ENCODE peak calls at places on chromosome 21, in seven cellular contexts. A is CD8-positive, alpha-beta memory T cell; R is GM23248; K is Peyer's patch; V is ascending aorta; W is CD8-positive, alpha-beta T cell; P is neural progenitor cell. E is an unnamed sample. For H3K9me3, the result is how much of the 10 kb centered on the place peaks cover.

GRCh38 chr21:35470522-35470921 is 421.4 kb upstream of the RUNX1 start:
- DNase-seq in A (no peak), R (no peak), K (no peak), V (no peak), W (no peak), P (no peak), E (no peak)

GRCh38 chr21:27564684-27565280 is 597.9 kb upstream of the ADAMTS5 start:
- DNase-seq in A (no peak), R (peak), K (peak), V (no peak), W (no peak), P (peak), E (peak)

GRCh38 chr21:35217504-35218060 is 168.5 kb upstream of the RUNX1 start:
- DNase-seq in A (no peak), R (peak), K (no peak), V (no peak), W (no peak), P (no peak), E (peak)

GRCh38 chr21:35145626-35146236 is 96.6 kb upstream of the RUNX1 start:
- DNase-seq in A (no peak), R (no peak), K (no peak), V (no peak), W (no peak), P (no peak), E (no peak)

GRCh38 chr21:32455548-32455947 is 43.0 kb downstream of the EVA1C start:
- DNase-seq in A (no peak), R (no peak), K (no peak), V (no peak), W (no peak), P (no peak), E (no peak)

GRCh38 chr21:26795866-26796329 is 49.3 kb downstream of the ADAMTS1 start:
- DNase-seq in A (no peak), R (peak), K (peak), V (no peak), W (no peak), P (peak), E (peak)

GRCh38 chr21:26659181-26659580 is 86.1 kb upstream of the CYYR1 start:
- DNase-seq in A (no peak), R (no peak), K (no peak), V (no peak), W (no peak), P (no peak), E (no peak)

GRCh38 chr21:34890724-34891609 is 158.1 kb downstream of the RUNX1 start:
- DNase-seq in A (peak), R (peak), K (peak), V (peak), W (no peak), P (peak), E (peak)

GRCh38 chr21:33115586-33116541 is 45.9 kb downstream of the OLIG1 start:
- DNase-seq in A (no peak), R (no peak), K (no peak), V (no peak), W (no peak), P (no peak), E (no peak)

GRCh38 chr21:27480841-27481261 is 514.0 kb upstream of the ADAMTS5 start:
- DNase-seq in A (no peak), R (peak), K (no peak), V (no peak), W (no peak), P (no peak), E (peak)

GRCh38 chr21:40620386-40621145 is 226.4 kb downstream of the DSCAM start:
- DNase-seq in A (no peak), R (no peak), K (no peak), V (no peak), W (no peak), P (no peak), E (no peak)

GRCh38 chr21:30336596-30336995 is 898 bp downstream of the KRTAP27-1 start:
- DNase-seq in A (no peak), R (peak), K (no peak), V (no peak), W (no peak), P (no peak), E (no peak)

GRCh38 chr21:33682992-33683627 is 40.8 kb downstream of the ITSN1 start:
- DNase-seq in A (no peak), R (peak), K (no peak), V (no peak), W (no peak), P (no peak), E (peak)

GRCh38 chr21:28832013-28832714 is 160.5 kb downstream of the LTN1 start:
- DNase-seq in A (peak), R (peak), K (no peak), V (no peak), W (peak), P (no peak), E (peak)

GRCh38 chr21:22795644-22796043 is 1797.4 kb downstream of the NCAM2 start:
- DNase-seq in A (no peak), R (no peak), K (no peak), V (no peak), W (no peak), P (no peak), E (no peak)

GRCh38 chr21:35090403-35090802 is 41.3 kb upstream of the RUNX1 start:
- DNase-seq in A (no peak), R (no peak), K (no peak), V (no peak), W (no peak), P (no peak), E (no peak)

GRCh38 chr21:33640697-33641338 is 723 bp downstream of the CRYZL1 start:
- DNase-seq in A (no peak), R (peak), K (no peak), V (no peak), W (no peak), P (peak), E (peak)

GRCh38 chr21:33268736-33269441 is 2.7 kb downstream of the IL10RB start:
- DNase-seq in A (no peak), R (no peak), K (peak), V (no peak), W (no peak), P (no peak), E (no peak)

GRCh38 chr21:28294046-28294445 is 698.6 kb downstream of the LTN1 start:
- DNase-seq in A (no peak), R (peak), K (no peak), V (no peak), W (no peak), P (no peak), E (no peak)

GRCh38 chr21:29656504-29657227 is 283.1 kb downstream of the GRIK1 start:
- DNase-seq in A (no peak), R (peak), K (no peak), V (no peak), W (no peak), P (no peak), E (no peak)

GRCh38 chr21:34035619-34036354 is 37.6 kb upstream of the MRPS6 start:
- DNase-seq in A (no peak), R (no peak), K (no peak), V (no peak), W (no peak), P (peak), E (no peak)

GRCh38 chr21:44533891-44534627 is 5.9 kb downstream of the KRTAP10-1 start:
- DNase-seq in A (no peak), R (no peak), K (no peak), V (peak), W (no peak), P (no peak), E (no peak)

GRCh38 chr21:24224411-24224810 is 1382.9 kb downstream of the MRPL39 start:
- DNase-seq in A (no peak), R (no peak), K (no peak), V (no peak), W (no peak), P (no peak), E (no peak)

GRCh38 chr21:29465528-29465927 is 166.8 kb downstream of the BACH1 start:
- DNase-seq in A (no peak), R (no peak), K (no peak), V (no peak), W (no peak), P (no peak), E (no peak)

GRCh38 chr21:36584980-36585940 is 105.3 kb upstream of the CLDN14 start:
- DNase-seq in A (no peak), R (no peak), K (no peak), V (no peak), W (no peak), P (no peak), E (no peak)
- H3K27ac ChIP-seq in A (no peak), R (no peak), K (no peak), V (no peak), W (no peak), P (no peak), E (no peak)

GRCh38 chr21:13854638-13855037 is 245.1 kb downstream of the POTED start:
- DNase-seq in A (no peak), R (no peak), K (no peak), V (no peak), W (no peak), P (no peak), E (no peak)
- H3K9me3 ChIP-seq in A (under half), R (under half), K (under half), V (under half), W (under half), P (under half), E (under half)

GRCh38 chr21:38733973-38734546 is 71.7 kb upstream of the ETS2 start:
- DNase-seq in A (peak), R (peak), K (peak), V (peak), W (peak), P (peak), E (peak)

GRCh38 chr21:38735807-38736206 is 69.9 kb upstream of the ETS2 start:
- DNase-seq in A (no peak), R (no peak), K (no peak), V (no peak), W (no peak), P (no peak), E (no peak)

GRCh38 chr21:38726482-38726881 is 79.2 kb upstream of the ETS2 start:
- DNase-seq in A (no peak), R (no peak), K (no peak), V (no peak), W (no peak), P (no peak), E (no peak)

GRCh38 chr21:38725196-38726157 is 80.3 kb upstream of the ETS2 start:
- DNase-seq in A (no peak), R (no peak), K (no peak), V (no peak), W (no peak), P (no peak), E (no peak)

DNA sequence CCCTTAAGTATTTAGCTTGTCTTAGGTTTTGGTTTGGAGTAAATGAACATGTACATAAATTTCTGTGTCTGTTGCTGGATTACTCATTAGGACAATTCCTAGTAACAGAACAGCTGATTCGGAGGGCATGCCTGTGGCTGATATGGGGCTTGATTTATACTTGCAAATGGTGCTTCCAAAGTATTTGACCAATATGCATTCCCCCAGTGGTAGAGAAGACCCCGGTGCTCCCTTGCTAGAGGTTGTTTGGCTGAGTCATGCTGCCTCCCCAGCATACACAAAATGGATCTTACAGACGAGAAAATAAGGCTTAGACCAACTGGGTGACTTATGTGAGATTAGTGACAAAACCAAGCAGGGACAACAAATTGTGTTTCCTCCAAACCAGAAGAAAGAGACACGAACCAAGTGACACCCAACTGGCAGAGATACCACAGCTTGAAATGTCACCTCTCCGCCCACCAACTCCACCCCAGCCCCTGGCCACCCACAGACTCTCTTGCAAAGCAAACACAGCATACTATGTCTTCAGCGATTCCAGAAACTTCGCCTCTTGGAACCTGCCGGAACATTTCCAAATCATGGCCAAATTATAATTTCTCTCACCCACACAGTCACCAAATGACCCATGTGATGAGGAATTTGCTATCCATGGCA is 75.9 kb upstream of the ETS2 start:
- DNase-seq in A (no peak), R (peak), K (no peak), V (no peak), W (no peak), P (no peak), E (no peak)
- H3K27ac ChIP-seq in A (no peak), R (no peak), K (no peak), V (peak), W (no peak), P (no peak), E (no peak)

GRCh38 chr21:10466200-10466599 is 55.2 kb upstream of the TPTE start:
- DNase-seq in A (no peak), R (no peak), K (no peak), V (no peak), W (no peak), P (no peak), E (no peak)
- H3K9me3 ChIP-seq in A (under half), R (under half), K (under half), V (under half), W (under half), P (half or more), E (under half)

GRCh38 chr21:37627074-37627473 is 260.5 kb downstream of the DYRK1A start:
- DNase-seq in A (no peak), R (peak), K (no peak), V (no peak), W (no peak), P (no peak), E (no peak)

GRCh38 chr21:37631319-37632117 is 264.9 kb downstream of the DYRK1A start:
- DNase-seq in A (no peak), R (no peak), K (no peak), V (no peak), W (no peak), P (peak), E (no peak)

GRCh38 chr21:37626320-37626719 is 259.7 kb downstream of the DYRK1A start:
- DNase-seq in A (no peak), R (no peak), K (no peak), V (no peak), W (no peak), P (no peak), E (no peak)

GRCh38 chr21:37627561-37627960 is 261.0 kb downstream of the DYRK1A start:
- DNase-seq in A (no peak), R (no peak), K (no peak), V (no peak), W (no peak), P (no peak), E (no peak)

GRCh38 chr21:37628362-37628761 is 261.8 kb downstream of the DYRK1A start:
- DNase-seq in A (no peak), R (no peak), K (no peak), V (no peak), W (no peak), P (no peak), E (no peak)
- H3K27ac ChIP-seq in A (no peak), R (no peak), K (no peak), V (no peak), W (no peak), P (no peak), E (no peak)

DNA sequence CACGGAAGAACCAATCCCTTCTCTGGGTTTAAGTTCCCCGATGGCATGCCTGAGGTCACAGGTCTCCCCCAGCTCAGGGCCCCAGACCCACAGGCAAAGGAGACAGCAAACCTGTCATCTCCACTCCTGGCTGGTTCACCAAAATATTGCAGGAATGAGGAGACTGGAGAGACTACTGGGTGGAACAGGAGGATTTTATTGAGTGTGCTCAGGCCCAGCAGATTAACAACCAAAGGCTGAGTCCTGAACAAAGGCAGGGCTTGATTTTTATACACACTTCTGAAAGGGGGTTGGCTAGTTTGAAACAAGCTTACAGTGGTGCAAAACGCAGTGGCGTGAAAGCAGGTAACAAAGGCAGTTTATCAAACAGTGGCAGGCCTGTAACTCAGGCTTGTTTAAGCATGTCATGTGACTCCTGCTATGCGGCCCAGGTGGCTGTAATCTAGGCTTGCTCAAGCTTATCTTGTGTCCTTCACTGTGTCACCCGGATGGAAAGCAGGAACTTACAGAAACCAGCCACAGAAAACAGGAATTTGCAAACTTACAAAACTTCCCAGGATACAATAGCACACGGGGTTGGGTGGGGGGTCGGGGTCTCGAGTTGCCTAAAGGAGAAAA is 27.4 kb upstream of the KCNJ15 start:
- DNase-seq in A (no peak), R (no peak), K (no peak), V (no peak), W (no peak), P (peak), E (no peak)
- H3K9me3 ChIP-seq in A (under half), R (under half), K (under half), V (under half), W (under half), P (under half), E (under half)

GRCh38 chr21:38988211-38989096 is 182.7 kb downstream of the ETS2 start:
- DNase-seq in A (no peak), R (no peak), K (no peak), V (no peak), W (no peak), P (peak), E (no peak)

GRCh38 chr21:38989745-38990423 is 184.2 kb downstream of the ETS2 start:
- DNase-seq in A (no peak), R (peak), K (no peak), V (no peak), W (no peak), P (peak), E (peak)

GRCh38 chr21:38989097-38989744 is 183.5 kb downstream of the ETS2 start:
- DNase-seq in A (no peak), R (no peak), K (no peak), V (no peak), W (no peak), P (no peak), E (no peak)

GRCh38 chr21:38992737-38993136 is 187.0 kb downstream of the ETS2 start:
- DNase-seq in A (no peak), R (no peak), K (no peak), V (no peak), W (no peak), P (no peak), E (peak)

DNA sequence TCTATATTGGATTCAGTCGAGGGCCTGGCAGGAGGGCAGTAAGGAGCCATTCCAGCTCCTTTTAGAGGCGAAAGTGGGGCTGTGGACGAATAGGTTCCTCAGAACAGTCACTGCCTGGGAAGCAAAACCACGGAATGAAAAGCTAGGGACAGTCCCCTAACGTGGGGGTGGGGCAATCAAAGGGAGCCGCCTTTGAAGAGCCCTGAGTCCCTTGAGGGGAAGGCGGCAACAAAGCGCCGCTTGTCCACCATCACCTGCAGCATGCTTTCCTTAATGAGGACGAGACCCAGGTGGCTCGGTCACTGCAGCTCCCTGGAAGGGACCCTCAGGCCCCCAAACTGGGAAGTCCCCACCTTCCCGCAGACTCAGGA is 184.7 kb downstream of the ETS2 start:
- DNase-seq in A (no peak), R (no peak), K (no peak), V (no peak), W (no peak), P (peak), E (no peak)
- H3K27ac ChIP-seq in A (no peak), R (no peak), K (peak), V (peak), W (no peak), P (no peak), E (peak)

GRCh38 chr21:42135386-42136040 is 64.4 kb downstream of the UMODL1 start:
- DNase-seq in A (no peak), R (no peak), K (no peak), V (no peak), W (no peak), P (no peak), E (no peak)

GRCh38 chr21:42130447-42130846 is 59.3 kb downstream of the UMODL1 start:
- DNase-seq in A (no peak), R (peak), K (no peak), V (no peak), W (no peak), P (no peak), E (no peak)

GRCh38 chr21:42129300-42130266 is 58.5 kb downstream of the UMODL1 start:
- DNase-seq in A (no peak), R (peak), K (no peak), V (no peak), W (no peak), P (no peak), E (no peak)

GRCh38 chr21:42132183-42132582 is 61.1 kb downstream of the UMODL1 start:
- DNase-seq in A (no peak), R (no peak), K (no peak), V (no peak), W (no peak), P (no peak), E (no peak)

DNA sequence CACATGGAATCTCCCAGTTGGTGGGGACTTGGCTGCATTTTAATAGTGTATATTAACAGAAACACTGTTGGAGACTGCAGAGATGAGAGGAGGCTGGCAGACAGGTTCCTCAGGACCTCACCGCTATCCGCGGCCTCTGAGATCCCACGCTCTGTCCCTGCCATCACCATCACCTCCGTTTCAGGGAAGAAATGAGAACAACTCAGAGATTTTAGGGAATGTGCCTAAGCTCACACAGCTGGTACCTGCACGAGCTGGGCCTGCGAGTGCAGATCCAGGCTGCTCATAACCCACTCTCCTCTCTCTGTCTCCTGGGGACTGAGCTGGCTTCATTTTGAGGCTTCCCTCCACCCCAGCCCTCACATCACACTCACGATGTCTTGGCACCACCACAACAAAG is 62.0 kb downstream of the UMODL1 start:
- DNase-seq in A (no peak), R (no peak), K (no peak), V (no peak), W (no peak), P (no peak), E (no peak)
- H3K9me3 ChIP-seq in A (under half), R (under half), K (under half), V (under half), W (under half), P (under half), E (under half)

GRCh38 chr21:45999581-46000181 is 18.1 kb downstream of the COL6A1 start:
- DNase-seq in A (no peak), R (peak), K (no peak), V (peak), W (no peak), P (no peak), E (no peak)

GRCh38 chr21:45998871-45999580 is 17.5 kb downstream of the COL6A1 start:
- DNase-seq in A (peak), R (no peak), K (peak), V (peak), W (no peak), P (no peak), E (no peak)

GRCh38 chr21:45997495-45998275 is 16.1 kb downstream of the COL6A1 start:
- DNase-seq in A (peak), R (no peak), K (peak), V (peak), W (no peak), P (no peak), E (no peak)

GRCh38 chr21:45997205-45997494 is 15.6 kb downstream of the COL6A1 start:
- DNase-seq in A (no peak), R (no peak), K (no peak), V (no peak), W (no peak), P (no peak), E (no peak)

GRCh38 chr21:45998276-45998701 is 16.7 kb downstream of the COL6A1 start:
- DNase-seq in A (peak), R (no peak), K (no peak), V (peak), W (no peak), P (no peak), E (no peak)
- H3K27ac ChIP-seq in A (no peak), R (no peak), K (no peak), V (no peak), W (no peak), P (no peak), E (no peak)

E was measured in cardiac muscle cell.